ENCODE peak calls at places on chromosomes 13 and 19, in five cellular contexts. N is IMR-90, P is fibroblast of lung, V is neural progenitor cell, U is HepG2. W is an unnamed sample.

GRCh38 chr13:60312851-60313505 is 84.0 kb upstream of the TDRD3 start:
- DNase-seq in U (no peak), P (peak; percentile 59), N (no peak), V (no peak), W (no peak)

GRCh38 chr13:33493672-33494365 is 208.3 kb upstream of the STARD13 start:
- DNase-seq in U (no peak), V (no peak), N (no peak), P (peak; percentile 41), W (no peak)

GRCh38 chr13:67229438-67230242 is 496 bp downstream of the PCDH9 start:
- DNase-seq in U (no peak), N (peak; percentile 10), V (peak; percentile 38), P (peak; percentile 28), W (no peak)

GRCh38 chr19:42528354-42529247 is at the start of gene CEACAM1:
- DNase-seq in U (peak; percentile 75), V (no peak), P (no peak), N (no peak), W (no peak)

GRCh38 chr13:73738626-73739025 is 395.6 kb downstream of the KLF12 start:
- DNase-seq in U (no peak), V (no peak), N (peak; percentile 28), P (peak; percentile 25), W (no peak)

GRCh38 chr19:42552086-42553065 is 24.1 kb upstream of the CEACAM1 start:
- DNase-seq in P (no peak), N (no peak), U (no peak), V (no peak), W (no peak)

GRCh38 chr13:60619461-60619860 is 222.4 kb downstream of the TDRD3 start:
- DNase-seq in P (no peak), U (no peak), V (no peak), N (no peak), W (no peak)

GRCh38 chr19:18046066-18046718 is 38.2 kb downstream of the ARRDC2 start:
- DNase-seq in V (no peak), P (peak; percentile 73), U (peak; percentile 31), N (peak; percentile 82), W (peak; percentile 82)

GRCh38 chr19:40363128-40363527 is 14.6 kb downstream of the PLD3 start:
- DNase-seq in V (no peak), N (no peak), P (no peak), U (no peak), W (no peak)

GRCh38 chr19:2888739-2889224 is 11.9 kb upstream of the ZNF57 start:
- DNase-seq in V (no peak), P (peak; percentile 8), U (no peak), N (no peak), W (no peak)

GRCh38 chr13:32323912-32324311 is 8.6 kb downstream of the BRCA2 start:
- DNase-seq in U (no peak), N (peak; percentile 78), V (no peak), P (peak; percentile 81), W (no peak)

GRCh38 chr13:104809483-104809882 is 1726.0 kb downstream of the EFNB2 start:
- DNase-seq in P (peak; percentile 45), U (no peak), V (no peak), N (no peak), W (no peak)

GRCh38 chr19:3743486-3743885 is 18.0 kb downstream of the APBA3 start:
- DNase-seq in P (no peak), V (no peak), N (no peak), U (no peak), W (no peak)

GRCh38 chr19:55319786-55320185 is 5.4 kb downstream of the TMEM150B start:
- DNase-seq in U (no peak), N (peak; percentile 28), V (peak; percentile 89), P (peak; percentile 30), W (no peak)

GRCh38 chr19:50494186-50495019 is 16.6 kb downstream of the JOSD2 start:
- DNase-seq in P (no peak), U (no peak), V (no peak), N (no peak), W (no peak)

GRCh38 chr19:31438401-31439269 is 89.4 kb upstream of the TSHZ3 start:
- DNase-seq in U (no peak), P (no peak), V (no peak), N (no peak), W (no peak)

GRCh38 chr13:113083402-113084061 is 22.1 kb upstream of the F7 start:
- DNase-seq in P (peak; percentile 30), N (peak; percentile 12), V (no peak), U (no peak), W (no peak)

GRCh38 chr19:40379446-40380198 is 10.4 kb downstream of the HIPK4 start:
- DNase-seq in V (no peak), P (no peak), U (no peak), N (no peak), W (no peak)

GRCh38 chr13:32956595-32956933 is 59.7 kb upstream of the KL start:
- DNase-seq in V (no peak), N (no peak), P (no peak), U (no peak), W (no peak)

GRCh38 chr13:110925023-110925608 is 10.2 kb upstream of the ANKRD10 start:
- DNase-seq in P (no peak), N (no peak), U (no peak), V (peak; percentile 55), W (no peak)

GRCh38 chr19:55027472-55028337 is 10.4 kb downstream of the GP6 start:
- DNase-seq in V (no peak), U (peak; percentile 21), N (no peak), P (no peak), W (peak; percentile 49)

GRCh38 chr19:21856751-21857150 is 20.8 kb upstream of the ZNF43 start:
- DNase-seq in P (no peak), V (no peak), N (no peak), U (no peak), W (no peak)

GRCh38 chr13:107864543-107865460 is 350.5 kb downstream of the LIG4 start:
- DNase-seq in V (peak; percentile 90), P (peak; percentile 71), N (peak; percentile 86), U (peak; percentile 18), W (no peak)

GRCh38 chr19:55659822-55660221 is 5.0 kb downstream of the U2AF2 start:
- DNase-seq in U (no peak), V (no peak), P (no peak), N (no peak), W (no peak)

GRCh38 chr13:52850396-52851152 is 2.1 kb upstream of the PCDH8 start:
- DNase-seq in V (peak; percentile 93), N (peak; percentile 7), U (peak; percentile 25), P (peak; percentile 36), W (no peak)

GRCh38 chr19:18364826-18365528 is 21.0 kb upstream of the GDF15 start:
- DNase-seq in P (peak; percentile 100), N (peak; percentile 100), V (no peak), U (peak; percentile 97), W (peak; percentile 79)

GRCh38 chr13:47826481-47826880 is 174.6 kb downstream of the SUCLA2 start:
- DNase-seq in N (peak; percentile 71), V (no peak), U (no peak), P (peak; percentile 17), W (no peak)

GRCh38 chr13:47816835-47817234 is 184.2 kb downstream of the SUCLA2 start:
- DNase-seq in P (no peak), U (no peak), V (peak; percentile 79), N (no peak), W (no peak)

DNA sequence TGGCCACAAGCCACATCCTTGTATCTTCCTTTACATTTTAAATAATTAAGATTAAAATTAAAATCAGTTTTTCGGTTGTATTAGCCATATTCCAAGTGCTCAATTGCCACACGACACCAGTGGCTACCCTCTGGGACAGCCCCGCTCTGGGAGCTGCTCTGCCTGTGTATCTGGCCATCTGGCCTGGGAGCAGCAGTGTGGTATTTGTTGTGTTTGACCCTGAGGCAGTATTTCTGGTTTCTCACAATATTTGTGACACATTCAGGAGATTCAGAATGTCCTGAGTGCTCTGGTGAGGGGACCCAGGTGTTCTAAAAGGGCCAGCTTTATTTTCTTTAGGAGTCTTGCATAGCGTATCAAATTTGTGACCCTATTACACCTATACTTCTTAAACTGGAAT is 179.0 kb downstream of the SUCLA2 start:
- DNase-seq in U (no peak), N (no peak), P (no peak), V (no peak), W (no peak)
- H3K4me2 ChIP-seq in U (no peak overlapping the region), N (no peak overlapping the region), P (no peak overlapping the region), V (no peak overlapping the region), W (no peak overlapping the region)

GRCh38 chr19:14722127-14722526 is 32.3 kb downstream of the ZNF333 start:
- DNase-seq in N (no peak), V (no peak), P (no peak), U (no peak), W (no peak)

GRCh38 chr19:14718522-14719113 is 28.8 kb downstream of the ZNF333 start:
- DNase-seq in N (no peak), U (no peak), V (no peak), P (peak; percentile 3), W (no peak)

GRCh38 chr19:14715841-14716240 is 26.0 kb downstream of the ZNF333 start:
- DNase-seq in P (no peak), N (no peak), V (no peak), U (no peak), W (no peak)

GRCh38 chr19:14719162-14719561 is 29.3 kb downstream of the ZNF333 start:
- DNase-seq in V (no peak), U (no peak), P (no peak), N (no peak), W (no peak)
- H3K4me3 ChIP-seq in V (peak overlapping the region; percentile 8), U (no peak overlapping the region), P (no peak overlapping the region), N (no peak overlapping the region), W (no peak overlapping the region)

GRCh38 chr13:23903906-23904280 is 6.6 kb upstream of the C1QTNF9B start:
- DNase-seq in U (no peak), P (no peak), N (no peak), V (peak; percentile 23), W (no peak)

GRCh38 chr13:23901365-23901764 is 4.1 kb upstream of the C1QTNF9B start:
- DNase-seq in P (peak; percentile 55), V (no peak), N (peak; percentile 61), U (no peak), W (no peak)

GRCh38 chr13:23905766-23906165 is 8.5 kb upstream of the C1QTNF9B start:
- DNase-seq in N (no peak), P (peak; percentile 32), V (no peak), U (no peak), W (no peak)

GRCh38 chr13:23899555-23899954 is 2.3 kb upstream of the C1QTNF9B start:
- DNase-seq in U (peak; percentile 36), N (peak; percentile 74), P (peak; percentile 52), V (peak; percentile 34), W (no peak)

GRCh38 chr13:23902975-23903905 is 5.9 kb upstream of the C1QTNF9B start:
- DNase-seq in V (peak; percentile 52), P (no peak), U (no peak), N (no peak), W (no peak)
- H3K4me2 ChIP-seq in V (peak overlapping the region; percentile 74), P (peak overlapping the region; percentile 62), U (no peak overlapping the region), N (no peak overlapping the region), W (no peak overlapping the region)

DNA sequence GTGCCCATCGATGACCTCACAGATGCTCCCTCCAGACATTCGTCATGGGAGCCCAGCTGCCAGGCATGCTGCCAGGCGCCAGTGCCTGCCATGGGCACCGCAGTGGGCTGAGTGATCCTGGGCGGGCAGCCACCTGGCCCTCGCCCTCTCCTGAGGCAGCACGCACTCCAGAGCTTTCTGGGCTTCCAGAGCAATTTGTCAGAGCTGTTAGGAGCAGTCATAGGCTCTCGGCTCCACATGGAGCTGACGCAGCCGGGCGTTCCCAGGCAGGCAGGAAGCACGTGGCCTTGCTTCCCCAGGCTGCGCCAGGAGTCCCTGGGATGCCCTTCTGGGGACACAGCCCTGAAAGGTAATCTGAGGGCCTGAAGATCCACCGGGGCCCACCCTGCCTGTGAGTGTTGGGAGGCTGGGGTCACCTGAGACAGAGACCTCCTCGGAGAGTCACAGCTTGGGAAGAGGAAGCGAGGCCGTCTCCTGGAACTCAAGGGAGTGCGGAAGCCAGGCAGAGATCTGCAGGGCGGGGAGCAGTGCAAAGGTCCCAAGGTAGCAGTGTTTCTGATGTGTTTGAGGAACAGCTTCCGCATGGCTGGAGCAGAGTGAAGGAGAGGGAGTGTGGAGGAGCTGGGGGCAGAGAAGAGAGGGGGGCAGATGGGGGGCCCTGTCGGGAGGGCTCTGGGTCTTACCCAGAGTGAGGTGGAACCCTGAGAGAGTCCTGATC is 50.5 kb downstream of the DPF1 start:
- DNase-seq in N (peak; percentile 36), V (no peak), P (peak; percentile 85), U (no peak), W (no peak)
- H3K4me3 ChIP-seq in N (no peak overlapping the region), V (no peak overlapping the region), P (no peak overlapping the region), U (no peak overlapping the region), W (no peak overlapping the region)

W was measured in PC-9.